ENCODE peak calls at places on chromosomes 2 and 18, in ten cellular contexts. T is psoas muscle; M is putamen; Z is WTC11; K is stimulated activated CD4-positive, alpha-beta T cell treated with anti-CD3 and anti-CD28 coated beads, Interleukin-12 subunit alpha, Interleukin-12 subunit beta, amount 100 ng/mL, for 4 hours; S is bronchial epithelial cell; Q is SW480; I is amniotic epithelial cell; R is K562; H is stimulated activated CD8-positive, alpha-beta memory T cell treated with anti-CD3 and anti-CD28 coated beads, Interleukin-15, amount 100 ng/mL, for 4 hours. Y is an unnamed sample.

GRCh38 chr18:77271720-77272481 is 22.3 kb downstream of the GALR1 start:
- DNase-seq in Z (no peak), Q (no peak), T (no peak), R (no peak), M (no peak), I (peak; percentile 80), H (no peak), K (no peak), S (peak; percentile 7), Y (no peak)

GRCh38 chr18:77020561-77020960 is 112.0 kb downstream of the MBP start:
- DNase-seq in S (no peak), K (no peak), I (no peak), T (no peak), R (no peak), Q (no peak), M (peak; percentile 69), Z (no peak), H (no peak), Y (no peak)

GRCh38 chr2:231521-232185 is 32.2 kb downstream of the SH3YL1 start:
- DNase-seq in M (peak; percentile 84), Z (no peak), I (no peak), T (no peak), K (no peak), S (no peak), Q (no peak), H (no peak), R (no peak), Y (peak; percentile 80)

GRCh38 chr2:20175267-20175666 is 49.7 kb downstream of the SDC1 start:
- DNase-seq in R (no peak), K (no peak), I (no peak), M (no peak), T (no peak), Q (no peak), Z (no peak), S (no peak), H (no peak), Y (no peak)

GRCh38 chr2:127400897-127401756 is 13.4 kb upstream of the MAP3K2 start:
- DNase-seq in Q (peak; percentile 80), M (no peak), S (peak; percentile 96), Z (no peak), I (peak; percentile 49), K (no peak), R (peak; percentile 36), H (no peak), T (no peak), Y (no peak)

GRCh38 chr2:88669371-88670214 is 21.9 kb upstream of the RPIA start:
- DNase-seq in Z (peak; percentile 29), S (peak; percentile 53), K (no peak), R (peak; percentile 45), Q (peak; percentile 64), T (no peak), M (no peak), I (peak; percentile 37), H (no peak), Y (no peak)

GRCh38 chr2:173521450-173522192 is 166.9 kb downstream of the CDCA7 start:
- DNase-seq in S (peak; percentile 44), I (no peak), R (no peak), Z (no peak), M (no peak), Q (peak; percentile 55), T (no peak), H (no peak), K (no peak), Y (no peak)

GRCh38 chr2:231187736-231188505 is 10.5 kb upstream of the ARMC9 start:
- DNase-seq in Z (no peak), S (no peak), Q (no peak), T (peak; percentile 75), R (no peak), H (no peak), M (no peak), I (peak; percentile 82), K (no peak), Y (no peak)

GRCh38 chr18:6744816-6745455 is 15.4 kb downstream of the ARHGAP28 start:
- DNase-seq in S (no peak), H (no peak), Z (no peak), Q (no peak), K (no peak), T (no peak), R (no peak), M (no peak), I (no peak), Y (no peak)

GRCh38 chr2:79512442-79513401 is at the start of gene CTNNA2:
- DNase-seq in R (peak; percentile 94), Q (peak; percentile 30), K (no peak), H (no peak), S (no peak), M (peak; percentile 88), I (peak; percentile 0), T (peak; percentile 32), Z (peak; percentile 92), Y (peak; percentile 64)

GRCh38 chr2:154097823-154098398 is 226.2 kb downstream of the GALNT13 start:
- DNase-seq in M (no peak), K (no peak), I (no peak), S (peak; percentile 47), Z (no peak), Q (no peak), H (no peak), R (no peak), T (no peak), Y (no peak)

GRCh38 chr2:9191044-9191481 is 15.5 kb upstream of the ASAP2 start:
- DNase-seq in S (no peak), Z (peak; percentile 44), M (peak; percentile 64), K (no peak), R (no peak), Q (peak; percentile 78), T (peak; percentile 87), I (peak; percentile 92), H (no peak), Y (peak; percentile 24)

GRCh38 chr2:171564463-171564862 is 42.2 kb downstream of the CYBRD1 start:
- DNase-seq in Q (no peak), R (no peak), Z (no peak), H (no peak), I (no peak), M (no peak), K (no peak), S (no peak), T (no peak), Y (no peak)

GRCh38 chr18:2901405-2901989 is 54.7 kb downstream of the EMILIN2 start:
- DNase-seq in K (no peak), I (no peak), H (no peak), Q (no peak), M (no peak), R (no peak), S (no peak), T (peak; percentile 29), Z (no peak), Y (no peak)

GRCh38 chr2:195202163-195202845 is 454.7 kb upstream of the SLC39A10 start:
- DNase-seq in Z (no peak), M (no peak), T (no peak), I (no peak), H (no peak), K (no peak), Q (no peak), R (no peak), S (peak; percentile 17), Y (no peak)

GRCh38 chr18:13513015-13513414 is 213.3 kb downstream of the FAM210A start:
- DNase-seq in T (peak; percentile 34), Z (no peak), S (no peak), M (no peak), H (no peak), K (no peak), Q (no peak), R (no peak), I (no peak), Y (no peak)

Y was measured in hippocampal formation.